ENCODE peak calls at places on chromosome 13, in seven cellular contexts. One of them, this sample, is unnamed.

GRCh38 chr13:95607363-95607762 is 37.1 kb downstream of the DZIP1 start:
- DNase-seq in mesenchymal stem cell: no peak
- DNase-seq in neuronal stem cell: no peak
- DNase-seq in IMR-90: peak; percentile 64
- DNase-seq in H9: no peak
- DNase-seq in trophoblast cell: no peak
- DNase-seq in H1: no peak
- DNase-seq in this sample: no peak

GRCh38 chr13:40388617-40389016 is 277.8 kb downstream of the FOXO1 start:
- DNase-seq in mesenchymal stem cell: peak; percentile 33
- DNase-seq in neuronal stem cell: no peak
- DNase-seq in IMR-90: peak; percentile 3
- DNase-seq in H9: no peak
- DNase-seq in trophoblast cell: no peak
- DNase-seq in H1: no peak
- DNase-seq in this sample: no peak

GRCh38 chr13:33150146-33150545 is 133.9 kb downstream of the KL start:
- DNase-seq in mesenchymal stem cell: peak; percentile 56
- DNase-seq in neuronal stem cell: no peak
- DNase-seq in IMR-90: peak; percentile 60
- DNase-seq in H9: no peak
- DNase-seq in trophoblast cell: no peak
- DNase-seq in H1: no peak
- DNase-seq in this sample: no peak

GRCh38 chr13:113211774-113212173 is 2.4 kb downstream of the CUL4A start:
- DNase-seq in mesenchymal stem cell: no peak
- DNase-seq in neuronal stem cell: no peak
- DNase-seq in IMR-90: no peak
- DNase-seq in H9: peak; percentile 54
- DNase-seq in trophoblast cell: no peak
- DNase-seq in H1: no peak
- DNase-seq in this sample: peak; percentile 77

GRCh38 chr13:45749026-45749759 is 47.1 kb downstream of the CBY2 start:
- DNase-seq in mesenchymal stem cell: no peak
- DNase-seq in neuronal stem cell: no peak
- DNase-seq in IMR-90: no peak
- DNase-seq in H9: no peak
- DNase-seq in trophoblast cell: no peak
- DNase-seq in H1: no peak
- DNase-seq in this sample: peak; percentile 88

GRCh38 chr13:50171585-50172282 is 156.5 kb downstream of the KCNRG start:
- DNase-seq in mesenchymal stem cell: no peak
- DNase-seq in neuronal stem cell: no peak
- DNase-seq in IMR-90: peak; percentile 18
- DNase-seq in H9: no peak
- DNase-seq in trophoblast cell: no peak
- DNase-seq in H1: no peak
- DNase-seq in this sample: peak; percentile 44

GRCh38 chr13:89925107-89925506 is 1422.4 kb upstream of the MIR17HG start:
- DNase-seq in mesenchymal stem cell: peak; percentile 60
- DNase-seq in neuronal stem cell: peak; percentile 12
- DNase-seq in IMR-90: peak; percentile 2
- DNase-seq in H9: no peak
- DNase-seq in trophoblast cell: no peak
- DNase-seq in H1: no peak
- DNase-seq in this sample: peak; percentile 61

GRCh38 chr13:28022848-28023518 is 34.5 kb upstream of the URAD start:
- DNase-seq in mesenchymal stem cell: no peak
- DNase-seq in neuronal stem cell: peak; percentile 12
- DNase-seq in IMR-90: peak; percentile 46
- DNase-seq in H9: peak; percentile 39
- DNase-seq in trophoblast cell: no peak
- DNase-seq in H1: peak; percentile 58
- DNase-seq in this sample: peak; percentile 64

GRCh38 chr13:110073982-110074381 is 233.0 kb downstream of the COL4A1 start:
- DNase-seq in mesenchymal stem cell: no peak
- DNase-seq in neuronal stem cell: no peak
- DNase-seq in IMR-90: no peak
- DNase-seq in H9: peak; percentile 36
- DNase-seq in trophoblast cell: no peak
- DNase-seq in H1: no peak
- DNase-seq in this sample: peak; percentile 42

GRCh38 chr13:69291292-69291906 is 816.2 kb upstream of the ATXN8OS start:
- DNase-seq in mesenchymal stem cell: no peak
- DNase-seq in neuronal stem cell: no peak
- DNase-seq in IMR-90: no peak
- DNase-seq in H9: no peak
- DNase-seq in trophoblast cell: no peak
- DNase-seq in H1: no peak
- DNase-seq in this sample: peak; percentile 29

GRCh38 chr13:113151745-113152707 is 6.4 kb upstream of the PROZ start:
- DNase-seq in mesenchymal stem cell: peak; percentile 71
- DNase-seq in neuronal stem cell: no peak
- DNase-seq in IMR-90: peak; percentile 74
- DNase-seq in H9: peak; percentile 28
- DNase-seq in trophoblast cell: no peak
- DNase-seq in H1: peak; percentile 53
- DNase-seq in this sample: peak; percentile 31

GRCh38 chr13:31901985-31902384 is 129.6 kb upstream of the FRY start:
- DNase-seq in mesenchymal stem cell: no peak
- DNase-seq in neuronal stem cell: no peak
- DNase-seq in IMR-90: no peak
- DNase-seq in H9: no peak
- DNase-seq in trophoblast cell: no peak
- DNase-seq in H1: no peak
- DNase-seq in this sample: no peak

GRCh38 chr13:31242935-31243334 is 43.2 kb downstream of the B3GLCT start:
- DNase-seq in mesenchymal stem cell: no peak
- DNase-seq in neuronal stem cell: no peak
- DNase-seq in IMR-90: peak; percentile 32
- DNase-seq in H9: no peak
- DNase-seq in trophoblast cell: no peak
- DNase-seq in H1: no peak
- DNase-seq in this sample: no peak

GRCh38 chr13:30529085-30529815 is 63.5 kb upstream of the HMGB1 start:
- DNase-seq in mesenchymal stem cell: no peak
- DNase-seq in neuronal stem cell: no peak
- DNase-seq in IMR-90: peak; percentile 29
- DNase-seq in H9: no peak
- DNase-seq in trophoblast cell: no peak
- DNase-seq in H1: no peak
- DNase-seq in this sample: no peak

GRCh38 chr13:33918199-33918932 is 100.4 kb downstream of the RFC3 start:
- DNase-seq in mesenchymal stem cell: peak; percentile 72
- DNase-seq in neuronal stem cell: no peak
- DNase-seq in IMR-90: peak; percentile 71
- DNase-seq in H9: no peak
- DNase-seq in trophoblast cell: no peak
- DNase-seq in H1: no peak
- DNase-seq in this sample: no peak

DNA sequence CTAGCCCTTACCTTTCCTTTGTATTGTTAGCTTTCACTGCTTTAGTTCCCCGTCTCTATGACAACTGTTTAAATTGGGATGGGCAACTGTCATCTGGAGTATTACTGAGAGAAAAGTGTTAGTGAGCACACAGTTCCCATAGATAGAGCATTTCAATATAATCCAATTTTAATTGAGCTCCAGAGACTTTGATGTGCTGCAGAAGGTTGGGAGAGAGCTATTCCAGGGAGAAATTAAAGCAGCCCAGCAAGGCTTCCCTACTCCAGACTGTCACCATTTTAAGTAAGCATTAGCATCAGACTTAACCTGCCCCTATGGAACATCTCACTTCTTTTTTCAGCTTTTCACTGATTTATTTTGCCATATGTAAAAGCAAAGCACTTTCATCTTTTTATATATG is 55.1 kb upstream of the MAB21L1 start:
- DNase-seq in mesenchymal stem cell: no peak
- DNase-seq in neuronal stem cell: no peak
- DNase-seq in IMR-90: no peak
- DNase-seq in H9: no peak
- DNase-seq in trophoblast cell: no peak
- DNase-seq in H1: no peak
- DNase-seq in this sample: no peak
- H3K18ac ChIP-seq in mesenchymal stem cell: no peak overlapping the region
- H3K18ac ChIP-seq in neuronal stem cell: no peak overlapping the region
- H3K18ac ChIP-seq in IMR-90: no peak overlapping the region
- H3K18ac ChIP-seq in H9: no peak overlapping the region
- H3K18ac ChIP-seq in trophoblast cell: no peak overlapping the region
- H3K18ac ChIP-seq in H1: no peak overlapping the region
- H3K18ac ChIP-seq in this sample: no peak overlapping the region

DNA sequence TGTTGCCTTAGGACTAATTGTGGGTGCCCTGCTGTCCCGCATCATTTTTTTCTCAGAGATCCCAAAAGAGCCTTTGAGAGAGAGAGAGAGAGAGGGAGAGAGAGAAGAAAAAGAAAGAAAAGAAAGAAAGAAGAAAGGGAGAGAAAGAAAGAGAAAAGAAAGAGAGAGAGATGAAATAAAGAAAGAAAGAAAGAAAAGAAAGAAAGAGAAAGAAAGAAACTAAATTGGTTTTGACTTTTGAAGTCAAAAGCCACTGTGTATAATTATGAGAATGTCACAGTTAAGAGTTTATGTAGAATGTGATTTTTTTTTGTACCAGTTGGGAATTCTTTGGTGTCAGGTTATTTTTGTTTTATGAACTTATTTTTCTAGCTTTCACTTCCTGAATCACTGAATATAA is 43.4 kb upstream of the AKAP11 start:
- DNase-seq in mesenchymal stem cell: no peak
- DNase-seq in neuronal stem cell: no peak
- DNase-seq in IMR-90: no peak
- DNase-seq in H9: no peak
- DNase-seq in trophoblast cell: no peak
- DNase-seq in H1: no peak
- DNase-seq in this sample: no peak
- H3K4ac ChIP-seq in mesenchymal stem cell: no peak overlapping the region
- H3K4ac ChIP-seq in neuronal stem cell: no peak overlapping the region
- H3K4ac ChIP-seq in IMR-90: no peak overlapping the region
- H3K4ac ChIP-seq in H9: no peak overlapping the region
- H3K4ac ChIP-seq in trophoblast cell: no peak overlapping the region
- H3K4ac ChIP-seq in H1: no peak overlapping the region
- H3K4ac ChIP-seq in this sample: no peak overlapping the region

GRCh38 chr13:109012115-109012514 is 382.7 kb downstream of the MYO16 start:
- DNase-seq in mesenchymal stem cell: no peak
- DNase-seq in neuronal stem cell: no peak
- DNase-seq in IMR-90: no peak
- DNase-seq in H9: no peak
- DNase-seq in trophoblast cell: no peak
- DNase-seq in H1: no peak
- DNase-seq in this sample: peak; percentile 11
- H3K18ac ChIP-seq in mesenchymal stem cell: no peak overlapping the region
- H3K18ac ChIP-seq in neuronal stem cell: no peak overlapping the region
- H3K18ac ChIP-seq in IMR-90: no peak overlapping the region
- H3K18ac ChIP-seq in H9: no peak overlapping the region
- H3K18ac ChIP-seq in trophoblast cell: no peak overlapping the region
- H3K18ac ChIP-seq in H1: no peak overlapping the region
- H3K18ac ChIP-seq in this sample: no peak overlapping the region

DNA sequence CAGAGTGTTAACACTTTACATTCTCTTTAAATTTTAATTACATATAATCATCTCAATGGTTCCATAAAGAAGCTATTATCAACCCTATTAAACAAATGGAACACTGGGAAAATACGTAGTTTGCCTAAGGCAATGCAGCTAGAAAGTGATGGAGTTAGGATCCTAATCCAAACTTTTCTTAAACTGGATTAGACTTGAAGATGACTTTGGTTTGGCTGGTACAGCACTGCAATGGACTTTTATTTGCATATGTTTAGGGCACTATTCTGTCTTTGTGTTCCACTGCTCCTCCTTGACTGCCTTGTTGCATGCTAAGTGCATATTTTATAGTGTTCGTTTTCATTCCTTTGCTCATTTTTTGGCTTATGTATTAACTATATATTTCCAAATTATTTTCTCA is 133.5 kb upstream of the UFM1 start:
- DNase-seq in mesenchymal stem cell: no peak
- DNase-seq in neuronal stem cell: no peak
- DNase-seq in IMR-90: no peak
- DNase-seq in H9: no peak
- DNase-seq in trophoblast cell: no peak
- DNase-seq in H1: no peak
- DNase-seq in this sample: no peak
- H3K4ac ChIP-seq in mesenchymal stem cell: no peak overlapping the region
- H3K4ac ChIP-seq in neuronal stem cell: no peak overlapping the region
- H3K4ac ChIP-seq in IMR-90: no peak overlapping the region
- H3K4ac ChIP-seq in H9: no peak overlapping the region
- H3K4ac ChIP-seq in trophoblast cell: no peak overlapping the region
- H3K4ac ChIP-seq in H1: no peak overlapping the region
- H3K4ac ChIP-seq in this sample: no peak overlapping the region

GRCh38 chr13:73661066-73661465 is 473.1 kb downstream of the KLF12 start:
- DNase-seq in mesenchymal stem cell: no peak
- DNase-seq in neuronal stem cell: no peak
- DNase-seq in IMR-90: no peak
- DNase-seq in H9: no peak
- DNase-seq in trophoblast cell: no peak
- DNase-seq in H1: no peak
- DNase-seq in this sample: no peak
- H3K18ac ChIP-seq in mesenchymal stem cell: no peak overlapping the region
- H3K18ac ChIP-seq in neuronal stem cell: no peak overlapping the region
- H3K18ac ChIP-seq in IMR-90: no peak overlapping the region
- H3K18ac ChIP-seq in H9: no peak overlapping the region
- H3K18ac ChIP-seq in trophoblast cell: no peak overlapping the region
- H3K18ac ChIP-seq in H1: no peak overlapping the region
- H3K18ac ChIP-seq in this sample: no peak overlapping the region

This sample was measured in mesendoderm.